ENCODE peak calls at places on chromosomes 5 and 9, in eight cellular contexts. J, R, Y, B, L, V, T and S are unnamed samples.

GRCh38 chr9:5832543-5833529 is at the start of gene ERMP1:
- DNase-seq in Y (peak), R (peak), B (peak), J (peak), L (peak), V (peak), T (peak), S (peak)

GRCh38 chr5:130471-131175 is 38.7 kb downstream of the PLEKHG4B start:
- DNase-seq in T (no peak), Y (no peak), L (no peak), J (peak), R (no peak), B (peak), V (no peak), S (no peak)

GRCh38 chr9:70031141-70031545 is 12.5 kb upstream of the MAMDC2 start:
- DNase-seq in B (no peak), L (no peak), J (peak), R (no peak), T (no peak), Y (no peak), V (peak), S (no peak)

GRCh38 chr9:69535911-69536310 is 136.3 kb downstream of the APBA1 start:
- DNase-seq in R (no peak), L (no peak), Y (no peak), V (no peak), J (peak), T (no peak), B (no peak), S (no peak)

GRCh38 chr5:178449163-178450060 is 140.8 kb downstream of the COL23A1 start:
- DNase-seq in L (no peak), Y (no peak), B (peak), T (peak), V (no peak), R (no peak), J (no peak), S (no peak)

GRCh38 chr5:53488195-53488594 is 7.8 kb downstream of the FST start:
- DNase-seq in Y (peak), J (no peak), L (no peak), V (no peak), T (no peak), B (no peak), R (no peak), S (no peak)

GRCh38 chr5:10140195-10140973 is 109.3 kb downstream of the ATPSCKMT start:
- DNase-seq in Y (no peak), L (no peak), B (peak), J (peak), R (no peak), T (no peak), V (no peak), S (peak)

GRCh38 chr5:180648658-180649296 is 623 bp downstream of the FLT4 start:
- DNase-seq in T (no peak), J (no peak), V (no peak), B (no peak), Y (peak), L (no peak), R (no peak), S (peak)

GRCh38 chr5:142087920-142088679 is 20.5 kb upstream of the NDFIP1 start:
- DNase-seq in L (no peak), Y (no peak), B (no peak), R (no peak), J (no peak), V (no peak), T (no peak), S (no peak)

GRCh38 chr5:91562922-91563321 is 179.8 kb upstream of the ARRDC3 start:
- DNase-seq in Y (no peak), R (no peak), B (no peak), T (no peak), V (no peak), J (no peak), L (no peak), S (peak)

GRCh38 chr5:15021286-15022046 is 149.9 kb upstream of the ANKH start:
- DNase-seq in J (peak), V (no peak), R (no peak), T (no peak), B (peak), Y (no peak), L (no peak), S (no peak)

GRCh38 chr5:164296603-164297080 is 791.2 kb downstream of the MAT2B start:
- DNase-seq in B (peak), J (peak), R (no peak), V (no peak), T (no peak), Y (peak), L (no peak), S (no peak)

DNA sequence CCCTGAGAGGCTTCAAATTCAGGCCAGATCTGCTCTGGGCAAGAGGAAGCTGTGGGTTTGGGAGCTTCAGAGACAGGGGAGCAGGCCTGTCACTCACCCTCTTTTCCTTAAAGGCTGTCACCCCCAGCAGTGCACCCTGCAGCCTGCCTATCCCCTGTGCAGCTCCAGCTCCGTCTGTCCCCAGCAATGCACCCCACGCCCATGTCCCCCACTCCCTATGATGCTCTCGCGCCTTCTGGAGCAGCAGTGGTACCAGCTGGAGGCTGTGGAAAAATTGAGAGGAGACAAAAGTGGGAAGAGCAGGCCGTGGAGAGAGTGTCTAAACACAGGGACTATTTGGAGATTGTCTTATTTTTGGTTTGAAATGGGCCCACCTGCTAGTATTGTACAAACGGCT is 659 bp upstream of the DBH start:
- DNase-seq in T (no peak), L (no peak), B (no peak), Y (no peak), V (no peak), J (no peak), R (no peak), S (no peak)
- TF ChIP-seq CTCF in T (no peak), L (no peak), B (no peak), Y (no peak), V (no peak), J (no peak), R (no peak), S (no peak)

GRCh38 chr9:30970186-30970585 is 1414.3 kb upstream of the ACO1 start:
- DNase-seq in T (no peak), L (no peak), J (no peak), B (no peak), R (no peak), Y (no peak), V (no peak), S (no peak)

GRCh38 chr9:30972654-30973053 is 1411.8 kb upstream of the ACO1 start:
- DNase-seq in R (no peak), J (no peak), Y (no peak), T (no peak), B (no peak), V (no peak), L (no peak), S (no peak)

GRCh38 chr9:30964332-30964731 is 1420.1 kb upstream of the ACO1 start:
- DNase-seq in V (no peak), R (no peak), B (no peak), L (no peak), T (no peak), Y (no peak), J (no peak), S (no peak)

DNA sequence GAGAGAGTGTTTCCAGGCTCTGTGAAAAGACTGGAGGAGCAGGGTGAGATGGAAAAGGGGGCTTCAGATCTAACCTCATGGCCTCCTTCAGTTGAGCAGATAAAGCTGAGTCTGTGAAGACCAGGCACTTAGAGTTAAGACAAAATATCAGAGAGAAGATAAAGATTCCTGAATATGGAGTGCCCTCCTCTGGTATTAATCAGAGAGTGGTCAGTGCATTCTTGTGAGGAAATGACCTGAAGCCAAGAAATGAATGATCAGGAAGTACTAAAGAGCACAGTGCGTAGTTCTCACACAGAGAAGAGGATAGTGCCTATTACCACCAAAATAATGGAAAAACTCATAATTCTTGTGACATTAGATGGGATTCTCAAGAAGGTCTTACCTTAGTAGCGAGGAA is 1417.0 kb upstream of the ACO1 start:
- DNase-seq in J (no peak), L (no peak), R (no peak), B (no peak), Y (no peak), T (no peak), V (peak), S (no peak)
- TF ChIP-seq CTCF in J (no peak), L (peak), R (no peak), B (no peak), Y (no peak), T (no peak), V (peak), S (no peak)

DNA sequence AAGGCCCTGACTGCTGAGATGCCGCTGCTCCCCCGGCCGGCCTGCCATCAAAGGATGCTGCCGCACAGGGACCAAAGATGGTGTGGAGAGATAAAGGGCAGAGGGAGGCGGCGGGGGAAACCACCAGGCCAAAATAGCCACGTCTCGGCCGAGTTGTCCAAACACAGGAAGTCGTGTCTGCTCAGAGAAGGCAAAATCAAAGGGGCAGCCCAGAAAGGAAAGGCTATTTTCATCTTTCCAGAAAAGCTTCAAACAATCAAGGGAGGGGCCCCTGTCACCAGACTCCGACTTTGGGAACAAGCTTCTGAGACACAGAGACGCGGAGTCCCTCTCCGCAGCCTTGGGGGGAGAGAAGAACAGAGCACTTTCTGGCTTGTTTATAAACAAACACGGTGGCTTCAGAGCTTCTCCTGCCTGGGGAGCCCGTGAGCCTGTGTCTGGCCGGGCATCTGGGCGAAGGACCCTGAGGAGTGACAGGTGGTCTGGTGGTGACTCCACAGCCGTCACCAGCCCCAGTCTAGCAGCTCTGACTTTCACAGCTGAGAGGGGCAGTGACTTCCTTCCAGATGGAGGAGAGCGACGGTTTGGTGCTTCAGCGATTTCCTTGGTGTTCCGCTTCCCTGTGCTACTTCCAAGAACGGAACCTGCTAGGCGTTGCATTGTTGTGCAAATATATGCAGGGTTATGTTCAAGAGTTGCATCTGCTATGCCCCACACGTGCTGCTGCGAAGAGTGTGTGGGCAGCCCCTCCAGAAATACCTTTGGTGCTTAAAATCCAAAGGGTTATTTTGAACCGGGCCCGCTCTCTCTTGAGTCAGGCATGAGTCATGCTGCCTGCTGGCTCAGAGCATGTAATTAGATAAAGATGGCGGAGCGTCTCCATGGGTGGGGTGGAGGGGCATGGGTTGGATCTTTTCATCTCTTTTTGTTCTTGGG is 24.0 kb downstream of the ADAMTSL2 start:
- DNase-seq in Y (no peak), B (peak), L (no peak), J (peak), T (no peak), V (peak), R (peak), S (no peak)
- TF ChIP-seq CTCF in Y (no peak), B (no peak), L (no peak), J (no peak), T (no peak), V (no peak), R (no peak), S (no peak)

DNA sequence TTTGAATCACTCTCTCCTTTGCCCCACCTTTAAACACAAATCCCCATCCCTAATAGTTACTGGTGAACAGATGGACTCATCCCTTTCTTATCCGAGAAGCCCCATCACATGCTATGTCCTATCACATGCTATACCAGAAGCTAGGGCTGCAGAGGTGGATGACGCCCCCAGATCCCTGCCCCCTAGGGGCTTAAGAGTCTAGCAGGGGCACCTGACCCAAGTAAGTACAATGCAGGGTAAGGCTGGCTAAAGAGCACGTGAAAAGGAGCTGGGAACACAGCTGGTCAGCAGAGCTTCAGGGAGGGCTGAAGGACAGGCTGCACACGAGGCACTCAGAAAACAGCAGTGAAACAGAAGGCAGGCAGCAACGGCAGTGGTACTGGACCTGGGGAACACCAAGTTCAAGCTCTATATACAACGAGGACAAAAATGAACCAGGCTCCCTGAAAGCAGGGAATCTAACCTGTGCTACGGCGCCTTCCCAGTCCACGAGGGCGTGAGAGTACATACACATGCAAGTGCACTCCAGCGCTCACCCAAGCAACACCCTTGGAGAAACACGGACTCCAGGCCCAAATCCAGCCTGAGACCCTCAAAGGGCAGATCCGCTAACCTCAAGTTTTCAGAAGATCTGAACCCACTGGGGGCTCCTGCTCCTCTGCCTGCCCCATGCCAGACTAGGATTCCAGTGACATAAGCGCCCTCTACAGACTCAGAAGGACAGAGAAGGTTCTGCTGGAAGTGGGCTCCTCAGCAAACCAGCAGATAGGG is 57.5 kb downstream of the PSMB7 start:
- DNase-seq in B (no peak), Y (no peak), V (no peak), J (no peak), T (no peak), R (no peak), L (no peak), S (peak)
- TF ChIP-seq CTCF in B (peak), Y (no peak), V (no peak), J (peak), T (no peak), R (no peak), L (peak), S (peak)

GRCh38 chr9:130861372-130862180 is 26.5 kb downstream of the ABL1 start:
- DNase-seq in Y (no peak), B (no peak), J (no peak), V (no peak), T (no peak), R (no peak), L (no peak), S (no peak)

GRCh38 chr9:130858734-130859705 is 24.0 kb downstream of the ABL1 start:
- DNase-seq in T (no peak), B (no peak), Y (no peak), V (no peak), J (peak), R (no peak), L (no peak), S (no peak)

GRCh38 chr9:130862747-130863146 is 27.7 kb downstream of the ABL1 start:
- DNase-seq in Y (no peak), R (no peak), T (no peak), B (no peak), V (no peak), J (no peak), L (no peak), S (no peak)

GRCh38 chr9:130862217-130862616 is 27.2 kb downstream of the ABL1 start:
- DNase-seq in J (no peak), V (no peak), L (no peak), T (no peak), B (no peak), R (no peak), Y (no peak), S (no peak)

GRCh38 chr9:130860458-130861316 is 25.6 kb downstream of the ABL1 start:
- DNase-seq in V (peak), L (peak), R (peak), B (peak), J (peak), Y (no peak), T (peak), S (no peak)
- TF ChIP-seq CTCF in V (peak), L (peak), R (peak), B (peak), J (peak), Y (no peak), T (peak), S (no peak)

DNA sequence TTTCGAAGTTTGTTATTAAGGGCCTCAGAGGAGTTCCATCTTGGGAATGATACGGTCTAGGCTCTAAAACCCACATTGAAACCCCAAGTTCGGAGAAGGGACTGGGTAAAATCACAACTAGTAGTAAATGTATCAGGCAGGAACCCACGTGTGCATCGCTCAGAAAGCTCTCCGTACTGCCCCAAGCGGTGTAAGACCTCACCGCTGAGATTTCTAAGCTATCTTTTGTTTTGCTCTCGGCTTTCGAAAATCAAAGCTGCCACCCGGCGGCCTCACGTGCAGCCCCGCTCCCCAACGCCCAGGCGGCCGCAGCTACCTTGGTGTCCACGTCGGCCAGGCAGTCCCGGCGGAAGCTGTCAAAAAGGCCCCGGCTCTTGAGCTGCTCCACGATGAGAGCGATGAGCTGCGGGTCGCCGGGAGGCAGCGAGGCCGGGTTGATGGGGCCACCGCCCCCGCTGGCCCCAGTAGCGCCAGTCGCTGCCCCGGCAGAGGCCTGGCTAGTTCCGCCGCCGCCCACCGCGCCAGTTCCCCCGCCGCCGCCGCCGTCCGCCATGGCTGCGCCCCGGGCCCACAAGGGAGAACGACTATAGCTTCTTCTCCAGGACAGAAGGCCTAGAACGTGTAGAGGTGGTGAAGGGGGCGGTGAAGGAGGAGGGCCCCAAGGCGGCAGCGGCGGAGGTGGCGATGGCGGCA is 420 bp downstream of the BOD1 start:
- DNase-seq in L (no peak), V (peak), Y (peak), T (peak), B (peak), J (peak), R (peak), S (peak)
- TF ChIP-seq CTCF in L (peak), V (peak), Y (peak), T (peak), B (peak), J (peak), R (peak), S (peak)

GRCh38 chr5:59893061-59893435 is 478 bp downstream of the PDE4D start:
- DNase-seq in Y (no peak), B (no peak), J (no peak), V (no peak), R (no peak), T (no peak), L (peak), S (peak)

GRCh38 chr5:59897075-59897474 is 3.5 kb upstream of the PDE4D start:
- DNase-seq in V (no peak), B (no peak), J (no peak), Y (no peak), R (no peak), T (no peak), L (no peak), S (no peak)

GRCh38 chr5:59893436-59894227 is at the start of gene PDE4D:
- DNase-seq in J (peak), B (peak), L (peak), R (no peak), V (peak), Y (peak), T (peak), S (peak)
- TF ChIP-seq CTCF in J (no peak), B (peak), L (peak), R (no peak), V (no peak), Y (no peak), T (no peak), S (peak)

GRCh38 chr5:71923755-71924154 is 183.5 kb upstream of the MAP1B start:
- DNase-seq in B (no peak), Y (no peak), J (no peak), T (no peak), R (no peak), V (no peak), L (no peak), S (no peak)
- TF ChIP-seq CTCF in B (no peak), Y (no peak), J (no peak), T (no peak), R (no peak), V (no peak), L (no peak), S (no peak)